ENCODE peak calls at places on chromosomes 12 and 14, in five cellular contexts. N, H, L, R and F are unnamed samples.

GRCh38 chr12:67068204-67068731 is 200.9 kb upstream of the CAND1 start:
- DNase-seq in N (no peak), H (no peak), L (no peak), R (no peak), F (no peak)

GRCh38 chr12:62977419-62977818 is 42.5 kb upstream of the PPM1H start:
- DNase-seq in N (no peak), H (no peak), L (no peak), R (no peak), F (no peak)

GRCh38 chr12:62530596-62530995 is 64.0 kb downstream of the MON2 start:
- DNase-seq in N (no peak), H (no peak), L (peak; percentile 6), R (no peak), F (no peak)

GRCh38 chr12:30806989-30807694 is 52.4 kb upstream of the CAPRIN2 start:
- DNase-seq in N (peak; percentile 68), H (no peak), L (peak; percentile 59), R (no peak), F (peak; percentile 73)

GRCh38 chr14:71193663-71194062 is 286.4 kb downstream of the PCNX1 start:
- DNase-seq in N (no peak), H (no peak), L (no peak), R (no peak), F (no peak)

GRCh38 chr14:61472025-61472672 is 150.8 kb downstream of the PRKCH start:
- DNase-seq in N (no peak), H (no peak), L (peak; percentile 69), R (no peak), F (no peak)

GRCh38 chr12:85325452-85325851 is 45.4 kb downstream of the ALX1 start:
- DNase-seq in N (no peak), H (no peak), L (no peak), R (no peak), F (no peak)

GRCh38 chr14:69631509-69631908 is 20.1 kb downstream of the SUSD6 start:
- DNase-seq in N (no peak), H (no peak), L (peak; percentile 66), R (no peak), F (no peak)

GRCh38 chr14:73008501-73008900 is 18.4 kb downstream of the ZFYVE1 start:
- DNase-seq in N (no peak), H (no peak), L (no peak), R (no peak), F (no peak)

GRCh38 chr14:33364536-33364935 is 425.9 kb downstream of the NPAS3 start:
- DNase-seq in N (no peak), H (no peak), L (no peak), R (no peak), F (no peak)

GRCh38 chr14:31505411-31505810 is 17.6 kb upstream of the GPR33 start:
- DNase-seq in N (no peak), H (no peak), L (peak; percentile 23), R (no peak), F (no peak)

GRCh38 chr14:67973415-67973814 is 153.8 kb downstream of the RAD51B start:
- DNase-seq in N (no peak), H (no peak), L (no peak), R (no peak), F (no peak)